ENCODE peak calls at places on chromosomes 12 and 14, in seven cellular contexts. One of them, this sample, is unnamed.

GRCh38 chr14:101733211-101733610 is 28.3 kb upstream of the PPP2R5C start:
- DNase-seq in CD8-positive, alpha-beta T cell: no peak
- DNase-seq in cardiac muscle cell: no peak
- DNase-seq in left lung: no peak
- DNase-seq in HL-60: no peak
- DNase-seq in A549: no peak
- DNase-seq in endothelial cell of umbilical vein: no peak
- DNase-seq in this sample: no peak

GRCh38 chr12:38175538-38175937 is 141.0 kb upstream of the ALG10B start:
- DNase-seq in CD8-positive, alpha-beta T cell: no peak
- DNase-seq in cardiac muscle cell: no peak
- DNase-seq in left lung: no peak
- DNase-seq in HL-60: no peak
- DNase-seq in A549: no peak
- DNase-seq in endothelial cell of umbilical vein: no peak
- DNase-seq in this sample: no peak

GRCh38 chr14:51643137-51643536 is 8.6 kb upstream of the FRMD6 start:
- DNase-seq in CD8-positive, alpha-beta T cell: no peak
- DNase-seq in cardiac muscle cell: no peak
- DNase-seq in left lung: no peak
- DNase-seq in HL-60: no peak
- DNase-seq in A549: no peak
- DNase-seq in endothelial cell of umbilical vein: no peak
- DNase-seq in this sample: no peak

GRCh38 chr14:24260026-24260779 is 2.8 kb downstream of the TGM1 start:
- DNase-seq in CD8-positive, alpha-beta T cell: no peak
- DNase-seq in cardiac muscle cell: no peak
- DNase-seq in left lung: no peak
- DNase-seq in HL-60: no peak
- DNase-seq in A549: no peak
- DNase-seq in endothelial cell of umbilical vein: no peak
- DNase-seq in this sample: no peak

GRCh38 chr12:65672441-65672840 is 151.8 kb upstream of the HMGA2 start:
- DNase-seq in CD8-positive, alpha-beta T cell: no peak
- DNase-seq in cardiac muscle cell: no peak
- DNase-seq in left lung: no peak
- DNase-seq in HL-60: no peak
- DNase-seq in A549: no peak
- DNase-seq in endothelial cell of umbilical vein: no peak
- DNase-seq in this sample: no peak

GRCh38 chr12:109912790-109913189 is 12.7 kb downstream of the TCHP start:
- DNase-seq in CD8-positive, alpha-beta T cell: no peak
- DNase-seq in cardiac muscle cell: no peak
- DNase-seq in left lung: no peak
- DNase-seq in HL-60: no peak
- DNase-seq in A549: no peak
- DNase-seq in endothelial cell of umbilical vein: peak; percentile 29
- DNase-seq in this sample: no peak

GRCh38 chr14:91870001-91870400 is 2.7 kb upstream of the TC2N start:
- DNase-seq in CD8-positive, alpha-beta T cell: peak; percentile 73
- DNase-seq in cardiac muscle cell: no peak
- DNase-seq in left lung: peak; percentile 42
- DNase-seq in HL-60: no peak
- DNase-seq in A549: no peak
- DNase-seq in endothelial cell of umbilical vein: no peak
- DNase-seq in this sample: no peak

GRCh38 chr12:100481021-100481420 is 7.4 kb downstream of the NR1H4 start:
- DNase-seq in CD8-positive, alpha-beta T cell: no peak
- DNase-seq in cardiac muscle cell: no peak
- DNase-seq in left lung: no peak
- DNase-seq in HL-60: no peak
- DNase-seq in A549: no peak
- DNase-seq in endothelial cell of umbilical vein: no peak
- DNase-seq in this sample: no peak

GRCh38 chr14:98946995-98947394 is 325.0 kb downstream of the BCL11B start:
- DNase-seq in CD8-positive, alpha-beta T cell: no peak
- DNase-seq in cardiac muscle cell: peak; percentile 10
- DNase-seq in left lung: no peak
- DNase-seq in HL-60: no peak
- DNase-seq in A549: no peak
- DNase-seq in endothelial cell of umbilical vein: no peak
- DNase-seq in this sample: peak; percentile 24

GRCh38 chr14:54567634-54568561 is 970 bp downstream of the SAMD4A start:
- DNase-seq in CD8-positive, alpha-beta T cell: peak; percentile 42
- DNase-seq in cardiac muscle cell: peak; percentile 68
- DNase-seq in left lung: peak; percentile 87
- DNase-seq in HL-60: no peak
- DNase-seq in A549: no peak
- DNase-seq in endothelial cell of umbilical vein: peak; percentile 42
- DNase-seq in this sample: peak; percentile 55

GRCh38 chr12:101670007-101670671 is 27.3 kb upstream of the CHPT1 start:
- DNase-seq in CD8-positive, alpha-beta T cell: peak; percentile 24
- DNase-seq in cardiac muscle cell: peak; percentile 43
- DNase-seq in left lung: no peak
- DNase-seq in HL-60: peak; percentile 63
- DNase-seq in A549: peak; percentile 44
- DNase-seq in endothelial cell of umbilical vein: peak; percentile 47
- DNase-seq in this sample: no peak

GRCh38 chr14:35808076-35808657 is 928 bp downstream of the RALGAPA1 start:
- DNase-seq in CD8-positive, alpha-beta T cell: peak; percentile 16
- DNase-seq in cardiac muscle cell: no peak
- DNase-seq in left lung: no peak
- DNase-seq in HL-60: no peak
- DNase-seq in A549: no peak
- DNase-seq in endothelial cell of umbilical vein: peak; percentile 65
- DNase-seq in this sample: no peak

GRCh38 chr12:19912996-19913395 is 455.3 kb upstream of the PDE3A start:
- DNase-seq in CD8-positive, alpha-beta T cell: no peak
- DNase-seq in cardiac muscle cell: no peak
- DNase-seq in left lung: no peak
- DNase-seq in HL-60: no peak
- DNase-seq in A549: no peak
- DNase-seq in endothelial cell of umbilical vein: no peak
- DNase-seq in this sample: no peak

GRCh38 chr12:19916982-19917381 is 451.4 kb upstream of the PDE3A start:
- DNase-seq in CD8-positive, alpha-beta T cell: no peak
- DNase-seq in cardiac muscle cell: no peak
- DNase-seq in left lung: no peak
- DNase-seq in HL-60: no peak
- DNase-seq in A549: no peak
- DNase-seq in endothelial cell of umbilical vein: no peak
- DNase-seq in this sample: no peak

GRCh38 chr12:19910681-19911080 is 457.7 kb upstream of the PDE3A start:
- DNase-seq in CD8-positive, alpha-beta T cell: no peak
- DNase-seq in cardiac muscle cell: no peak
- DNase-seq in left lung: no peak
- DNase-seq in HL-60: no peak
- DNase-seq in A549: no peak
- DNase-seq in endothelial cell of umbilical vein: peak; percentile 22
- DNase-seq in this sample: no peak

GRCh38 chr12:19916193-19916498 is 452.2 kb upstream of the PDE3A start:
- DNase-seq in CD8-positive, alpha-beta T cell: no peak
- DNase-seq in cardiac muscle cell: no peak
- DNase-seq in left lung: no peak
- DNase-seq in HL-60: no peak
- DNase-seq in A549: no peak
- DNase-seq in endothelial cell of umbilical vein: peak; percentile 44
- DNase-seq in this sample: no peak

DNA sequence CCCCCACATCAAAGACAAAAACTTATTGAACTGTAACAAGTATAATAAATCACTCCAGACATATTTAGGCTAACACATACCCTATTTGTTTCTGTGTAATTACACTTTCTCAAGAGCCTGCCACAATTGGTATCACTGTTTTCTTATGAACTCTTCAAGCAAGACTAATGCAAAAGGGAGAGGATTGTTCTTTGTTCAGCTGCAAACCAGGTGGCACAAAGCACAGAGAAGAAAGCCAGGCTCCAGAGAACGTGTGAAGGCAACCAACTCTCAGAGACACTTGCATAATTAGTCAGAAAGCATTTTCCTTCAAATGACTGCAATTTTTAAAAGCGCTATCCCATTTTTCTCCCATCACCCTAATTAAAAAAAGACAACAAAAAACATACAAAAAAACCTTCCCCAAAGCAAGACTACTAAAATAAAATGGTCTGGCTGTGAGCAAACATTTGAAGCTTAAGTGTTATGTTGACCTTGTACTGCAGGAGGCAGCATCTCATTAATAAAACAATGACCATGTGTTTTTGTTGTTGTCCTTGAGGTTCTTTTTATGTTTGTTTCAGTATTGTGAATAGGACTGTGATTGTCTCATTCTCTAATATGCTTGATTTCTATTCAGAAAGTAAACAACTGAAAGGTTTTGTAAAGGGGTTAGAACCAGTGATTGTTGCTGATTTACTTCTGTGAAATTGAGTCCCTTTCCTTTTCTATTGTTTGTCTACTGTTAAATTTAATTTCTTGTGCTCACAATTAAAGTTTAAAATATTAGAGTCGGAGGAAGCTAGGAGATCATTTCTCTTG is 452.7 kb upstream of the PDE3A start:
- DNase-seq in CD8-positive, alpha-beta T cell: no peak
- DNase-seq in cardiac muscle cell: peak; percentile 47
- DNase-seq in left lung: no peak
- DNase-seq in HL-60: no peak
- DNase-seq in A549: no peak
- DNase-seq in endothelial cell of umbilical vein: peak; percentile 85
- DNase-seq in this sample: no peak
- H3K27ac ChIP-seq in CD8-positive, alpha-beta T cell: no peak overlapping the region
- H3K27ac ChIP-seq in cardiac muscle cell: no peak overlapping the region
- H3K27ac ChIP-seq in left lung: no peak overlapping the region
- H3K27ac ChIP-seq in HL-60: no peak overlapping the region
- H3K27ac ChIP-seq in A549: peak overlapping the region; percentile 40
- H3K27ac ChIP-seq in endothelial cell of umbilical vein: no peak overlapping the region
- H3K27ac ChIP-seq in this sample: peak overlapping the region; percentile 62

GRCh38 chr12:122873540-122873939 is 22.4 kb downstream of the VPS37B start:
- DNase-seq in CD8-positive, alpha-beta T cell: no peak
- DNase-seq in cardiac muscle cell: no peak
- DNase-seq in left lung: no peak
- DNase-seq in HL-60: no peak
- DNase-seq in A549: no peak
- DNase-seq in endothelial cell of umbilical vein: no peak
- DNase-seq in this sample: no peak
- H3K27ac ChIP-seq in CD8-positive, alpha-beta T cell: no peak overlapping the region
- H3K27ac ChIP-seq in cardiac muscle cell: peak overlapping the region; percentile 73
- H3K27ac ChIP-seq in left lung: no peak overlapping the region
- H3K27ac ChIP-seq in HL-60: no peak overlapping the region
- H3K27ac ChIP-seq in A549: no peak overlapping the region
- H3K27ac ChIP-seq in endothelial cell of umbilical vein: no peak overlapping the region
- H3K27ac ChIP-seq in this sample: peak overlapping the region; percentile 92

GRCh38 chr14:59346796-59347510 is 118.2 kb downstream of the GPR135 start:
- DNase-seq in CD8-positive, alpha-beta T cell: no peak
- DNase-seq in cardiac muscle cell: no peak
- DNase-seq in left lung: no peak
- DNase-seq in HL-60: no peak
- DNase-seq in A549: no peak
- DNase-seq in endothelial cell of umbilical vein: no peak
- DNase-seq in this sample: no peak
- H3K27ac ChIP-seq in CD8-positive, alpha-beta T cell: no peak overlapping the region
- H3K27ac ChIP-seq in cardiac muscle cell: no peak overlapping the region
- H3K27ac ChIP-seq in left lung: peak overlapping the region; percentile 22
- H3K27ac ChIP-seq in HL-60: no peak overlapping the region
- H3K27ac ChIP-seq in A549: no peak overlapping the region
- H3K27ac ChIP-seq in endothelial cell of umbilical vein: no peak overlapping the region
- H3K27ac ChIP-seq in this sample: peak overlapping the region; percentile 67

GRCh38 chr12:6953417-6954315 is 2.5 kb downstream of the PTPN6 start:
- DNase-seq in CD8-positive, alpha-beta T cell: peak; percentile 69
- DNase-seq in cardiac muscle cell: no peak
- DNase-seq in left lung: peak; percentile 90
- DNase-seq in HL-60: peak; percentile 93
- DNase-seq in A549: no peak
- DNase-seq in endothelial cell of umbilical vein: peak; percentile 46
- DNase-seq in this sample: peak; percentile 47

GRCh38 chr12:6952860-6953416 is 1.8 kb downstream of the PTPN6 start:
- DNase-seq in CD8-positive, alpha-beta T cell: no peak
- DNase-seq in cardiac muscle cell: no peak
- DNase-seq in left lung: no peak
- DNase-seq in HL-60: no peak
- DNase-seq in A549: no peak
- DNase-seq in endothelial cell of umbilical vein: no peak
- DNase-seq in this sample: peak; percentile 14

GRCh38 chr12:6950944-6951540 is at the start of gene PTPN6:
- DNase-seq in CD8-positive, alpha-beta T cell: peak; percentile 58
- DNase-seq in cardiac muscle cell: no peak
- DNase-seq in left lung: peak; percentile 96
- DNase-seq in HL-60: peak; percentile 94
- DNase-seq in A549: no peak
- DNase-seq in endothelial cell of umbilical vein: no peak
- DNase-seq in this sample: peak; percentile 72

GRCh38 chr12:6951551-6952120 is 480 bp downstream of the PTPN6 start:
- DNase-seq in CD8-positive, alpha-beta T cell: no peak
- DNase-seq in cardiac muscle cell: no peak
- DNase-seq in left lung: no peak
- DNase-seq in HL-60: no peak
- DNase-seq in A549: no peak
- DNase-seq in endothelial cell of umbilical vein: no peak
- DNase-seq in this sample: no peak

GRCh38 chr12:6952121-6952859 is 1.1 kb downstream of the PTPN6 start:
- DNase-seq in CD8-positive, alpha-beta T cell: no peak
- DNase-seq in cardiac muscle cell: no peak
- DNase-seq in left lung: peak; percentile 83
- DNase-seq in HL-60: no peak
- DNase-seq in A549: no peak
- DNase-seq in endothelial cell of umbilical vein: no peak
- DNase-seq in this sample: peak; percentile 12
- H3K27ac ChIP-seq in CD8-positive, alpha-beta T cell: peak overlapping the region; percentile 72
- H3K27ac ChIP-seq in cardiac muscle cell: no peak overlapping the region
- H3K27ac ChIP-seq in left lung: peak overlapping the region; percentile 82
- H3K27ac ChIP-seq in HL-60: peak overlapping the region; percentile 99
- H3K27ac ChIP-seq in A549: no peak overlapping the region
- H3K27ac ChIP-seq in endothelial cell of umbilical vein: no peak overlapping the region
- H3K27ac ChIP-seq in this sample: peak overlapping the region; percentile 66

GRCh38 chr12:25433024-25433423 is 120.1 kb downstream of the LMNTD1 start:
- DNase-seq in CD8-positive, alpha-beta T cell: no peak
- DNase-seq in cardiac muscle cell: no peak
- DNase-seq in left lung: no peak
- DNase-seq in HL-60: no peak
- DNase-seq in A549: no peak
- DNase-seq in endothelial cell of umbilical vein: no peak
- DNase-seq in this sample: no peak
- H3K27ac ChIP-seq in CD8-positive, alpha-beta T cell: no peak overlapping the region
- H3K27ac ChIP-seq in cardiac muscle cell: no peak overlapping the region
- H3K27ac ChIP-seq in left lung: peak overlapping the region; percentile 20
- H3K27ac ChIP-seq in HL-60: no peak overlapping the region
- H3K27ac ChIP-seq in A549: peak overlapping the region; percentile 63
- H3K27ac ChIP-seq in endothelial cell of umbilical vein: no peak overlapping the region
- H3K27ac ChIP-seq in this sample: no peak overlapping the region

GRCh38 chr12:56105503-56105902 is 1.1 kb downstream of the PA2G4 start:
- DNase-seq in CD8-positive, alpha-beta T cell: no peak
- DNase-seq in cardiac muscle cell: no peak
- DNase-seq in left lung: no peak
- DNase-seq in HL-60: no peak
- DNase-seq in A549: no peak
- DNase-seq in endothelial cell of umbilical vein: no peak
- DNase-seq in this sample: no peak
- H3K27ac ChIP-seq in CD8-positive, alpha-beta T cell: no peak overlapping the region
- H3K27ac ChIP-seq in cardiac muscle cell: peak overlapping the region; percentile 84
- H3K27ac ChIP-seq in left lung: no peak overlapping the region
- H3K27ac ChIP-seq in HL-60: peak overlapping the region; percentile 97
- H3K27ac ChIP-seq in A549: peak overlapping the region; percentile 94
- H3K27ac ChIP-seq in endothelial cell of umbilical vein: peak overlapping the region; percentile 60
- H3K27ac ChIP-seq in this sample: peak overlapping the region; percentile 92